ENCODE peak calls at places on chromosomes 16 and 17, in six cellular contexts. R, O, V, Z, F and W are unnamed samples.

GRCh38 chr16:970766-971581 is at the start of gene LMF1:
- DNase-seq in F (peak), Z (peak), V (peak), R (peak), O (peak), W (peak)

GRCh38 chr16:27401768-27402568 is at the start of gene IL21R:
- DNase-seq in R (peak), O (no peak), V (no peak), Z (peak), F (peak), W (peak)

GRCh38 chr17:5943232-5943631 is 126.9 kb upstream of the WSCD1 start:
- DNase-seq in O (no peak), R (no peak), F (no peak), V (no peak), Z (no peak), W (no peak)

GRCh38 chr17:75024686-75025397 is 12.4 kb downstream of the MRPL58 start:
- DNase-seq in O (no peak), F (peak), Z (no peak), V (no peak), R (no peak), W (no peak)

GRCh38 chr17:31508310-31509094 is 117.0 kb downstream of the RAB11FIP4 start:
- DNase-seq in O (no peak), F (peak), R (no peak), V (no peak), Z (peak), W (no peak)

GRCh38 chr17:83129676-83130075 is 50.3 kb downstream of the METRNL start:
- DNase-seq in R (no peak), V (no peak), F (no peak), Z (no peak), O (no peak), W (no peak)

GRCh38 chr16:89436362-89436761 is 54.0 kb downstream of the ANKRD11 start:
- DNase-seq in R (no peak), O (no peak), Z (no peak), V (no peak), F (no peak), W (no peak)

GRCh38 chr16:11625769-11626168 is 39.0 kb upstream of the LITAF start:
- DNase-seq in R (no peak), Z (peak), V (no peak), O (no peak), F (no peak), W (no peak)

GRCh38 chr16:3674513-3675295 is 20.2 kb downstream of the DNASE1 start:
- DNase-seq in O (no peak), V (no peak), Z (no peak), R (no peak), F (no peak), W (no peak)

GRCh38 chr16:8703693-8704092 is 29.3 kb downstream of the ABAT start:
- DNase-seq in V (no peak), F (no peak), R (no peak), O (no peak), Z (no peak), W (no peak)

GRCh38 chr17:71921726-71922320 is 199.0 kb upstream of the SOX9 start:
- DNase-seq in F (no peak), R (no peak), O (no peak), V (peak), Z (no peak), W (no peak)

GRCh38 chr16:55408656-55409055 is 70.3 kb upstream of the MMP2 start:
- DNase-seq in Z (no peak), V (no peak), O (no peak), F (no peak), R (no peak), W (no peak)

GRCh38 chr17:62165378-62165722 is 100.3 kb upstream of the MED13 start:
- DNase-seq in R (no peak), F (no peak), O (no peak), Z (no peak), V (no peak), W (no peak)

GRCh38 chr16:11049396-11050059 is 105.2 kb downstream of the CLEC16A start:
- DNase-seq in O (no peak), V (peak), R (no peak), Z (no peak), F (no peak), W (peak)

GRCh38 chr17:66676421-66676820 is 158.5 kb upstream of the CACNG5 start:
- DNase-seq in Z (no peak), O (no peak), R (no peak), V (peak), F (no peak), W (no peak)

GRCh38 chr17:66420961-66421371 is 118.6 kb downstream of the PRKCA start:
- DNase-seq in V (peak), F (peak), Z (peak), O (no peak), R (no peak), W (no peak)

GRCh38 chr16:64751906-64752305 is 370.0 kb downstream of the CDH11 start:
- DNase-seq in F (no peak), Z (peak), R (no peak), V (no peak), O (no peak), W (no peak)

GRCh38 chr17:50175035-50175788 is 9.4 kb downstream of the SGCA start:
- DNase-seq in O (no peak), V (no peak), Z (peak), F (no peak), R (no peak), W (no peak)